ENCODE peak calls at places on chromosomes 7 and 10, in eight cellular contexts. X is iris pigment epithelial cell, L is amniotic stem cell, E is C1 segment of cervical spinal cord, Y is EH, N is dermis blood vessel endothelial cell, Z is NCI-H345, O is ascending aorta. V is an unnamed sample.
A peak's percentile ranks its signal among the peaks of the same experiment; 100 is the strongest.

GRCh38 chr7:43479042-43479441 is 103.9 kb upstream of the STK17A start:
- DNase-seq in X (no peak), L (no peak), E (no peak), Y (no peak), N (no peak), Z (peak; percentile 3), O (no peak), V (no peak)

GRCh38 chr7:50314778-50315177 is 10.3 kb downstream of the IKZF1 start:
- DNase-seq in X (no peak), L (no peak), E (no peak), Y (no peak), N (no peak), Z (no peak), O (no peak), V (no peak)

GRCh38 chr10:46534828-46535524 is 21.5 kb downstream of the GPRIN2 start:
- DNase-seq in X (no peak), L (no peak), E (no peak), Y (no peak), N (no peak), Z (no peak), O (no peak), V (no peak)

GRCh38 chr7:151897951-151898686 is 21.2 kb upstream of the PRKAG2 start:
- DNase-seq in X (no peak), L (no peak), E (no peak), Y (no peak), N (no peak), Z (no peak), O (no peak), V (no peak)

GRCh38 chr7:126574276-126574675 is 678.5 kb downstream of the GRM8 start:
- DNase-seq in X (peak; percentile 58), L (no peak), E (no peak), Y (no peak), N (no peak), Z (no peak), O (no peak), V (no peak)

GRCh38 chr7:8500286-8500685 is 66.9 kb downstream of the NXPH1 start:
- DNase-seq in X (no peak), L (no peak), E (no peak), Y (no peak), N (no peak), Z (no peak), O (no peak), V (no peak)

GRCh38 chr10:1301138-1301537 is 245.0 kb downstream of the WDR37 start:
- DNase-seq in X (no peak), L (no peak), E (no peak), Y (no peak), N (no peak), Z (no peak), O (no peak), V (no peak)

GRCh38 chr7:19117870-19118608 is 603 bp upstream of the TWIST1 start:
- DNase-seq in X (peak; percentile 57), L (no peak), E (no peak), Y (peak; percentile 52), N (no peak), Z (peak; percentile 30), O (no peak), V (no peak)

GRCh38 chr10:85995791-85996190 is 370.8 kb downstream of the GRID1 start:
- DNase-seq in X (peak; percentile 16), L (no peak), E (no peak), Y (peak; percentile 17), N (peak; percentile 1), Z (peak; percentile 25), O (no peak), V (peak; percentile 8)

GRCh38 chr7:39458346-39458745 is 107.9 kb upstream of the YAE1 start:
- DNase-seq in X (peak; percentile 7), L (no peak), E (no peak), Y (peak; percentile 14), N (no peak), Z (no peak), O (no peak), V (no peak)

GRCh38 chr7:2105280-2105679 is 127.5 kb downstream of the MAD1L1 start:
- DNase-seq in X (no peak), L (no peak), E (no peak), Y (peak; percentile 25), N (no peak), Z (no peak), O (no peak), V (no peak)

GRCh38 chr7:47591655-47592572 is 10.0 kb upstream of the TNS3 start:
- DNase-seq in X (peak; percentile 71), L (no peak), E (no peak), Y (peak; percentile 85), N (no peak), Z (no peak), O (no peak), V (no peak)

GRCh38 chr7:76108540-76109233 is 60.8 kb downstream of the MDH2 start:
- DNase-seq in X (peak; percentile 62), L (no peak), E (no peak), Y (peak; percentile 41), N (no peak), Z (peak; percentile 10), O (no peak), V (no peak)

GRCh38 chr10:85609509-85609908 is 757.1 kb downstream of the GRID1 start:
- DNase-seq in X (no peak), L (no peak), E (no peak), Y (no peak), N (no peak), Z (no peak), O (no peak), V (no peak)

GRCh38 chr7:110507832-110508231 is 583.1 kb upstream of the LRRN3 start:
- DNase-seq in X (no peak), L (no peak), E (no peak), Y (no peak), N (no peak), Z (peak; percentile 37), O (no peak), V (no peak)

GRCh38 chr10:78260141-78260540 is 226.5 kb downstream of the RPS24 start:
- DNase-seq in X (no peak), L (no peak), E (no peak), Y (no peak), N (no peak), Z (no peak), O (no peak), V (no peak)

GRCh38 chr7:16747095-16747494 is 6.5 kb upstream of the TSPAN13 start:
- DNase-seq in X (no peak), L (no peak), E (no peak), Y (no peak), N (no peak), Z (no peak), O (no peak), V (no peak)

GRCh38 chr7:71488308-71488707 is 356.4 kb downstream of the GALNT17 start:
- DNase-seq in X (peak; percentile 23), L (no peak), E (no peak), Y (no peak), N (no peak), Z (no peak), O (no peak), V (peak; percentile 0)

GRCh38 chr7:101066141-101066857 is 19.0 kb upstream of the TRIM56 start:
- DNase-seq in X (peak; percentile 50), L (no peak), E (no peak), Y (no peak), N (no peak), Z (no peak), O (no peak), V (no peak)

GRCh38 chr7:73622909-73623797 is 1.2 kb downstream of the MLXIPL start:
- DNase-seq in X (no peak), L (no peak), E (no peak), Y (no peak), N (no peak), Z (no peak), O (no peak), V (no peak)

GRCh38 chr7:82173400-82174021 is 270.1 kb downstream of the CACNA2D1 start:
- DNase-seq in X (no peak), L (no peak), E (no peak), Y (no peak), N (no peak), Z (no peak), O (no peak), V (no peak)

V was measured in lung microvascular endothelial cell.